ENCODE peak calls at places on chromosomes 11 and 22, in eight cellular contexts. One of them, this sample, is unnamed. For H3K4me1, the result is how much of the 10 kb centered on the place peaks cover.

GRCh38 chr11:27253200-27253599 is 109.8 kb downstream of the CCDC34 start:
- DNase-seq in endodermal cell: no peak
- DNase-seq in PC-3: no peak
- DNase-seq in endothelial cell of umbilical vein: no peak
- DNase-seq in HCT116: no peak
- DNase-seq in neural progenitor cell: no peak
- DNase-seq in kidney: no peak
- DNase-seq in mesenchymal stem cell: no peak
- DNase-seq in this sample: no peak

GRCh38 chr11:23577296-23577695 is 717.0 kb upstream of the CCDC179 start:
- DNase-seq in endodermal cell: no peak
- DNase-seq in PC-3: no peak
- DNase-seq in endothelial cell of umbilical vein: no peak
- DNase-seq in HCT116: no peak
- DNase-seq in neural progenitor cell: no peak
- DNase-seq in kidney: no peak
- DNase-seq in mesenchymal stem cell: no peak
- DNase-seq in this sample: no peak

GRCh38 chr11:64959498-64959897 is 12.4 kb downstream of the MAJIN start:
- DNase-seq in endodermal cell: no peak
- DNase-seq in PC-3: peak
- DNase-seq in endothelial cell of umbilical vein: no peak
- DNase-seq in HCT116: no peak
- DNase-seq in neural progenitor cell: no peak
- DNase-seq in kidney: no peak
- DNase-seq in mesenchymal stem cell: no peak
- DNase-seq in this sample: no peak

GRCh38 chr11:1888811-1889526 is 2.7 kb downstream of the PRR33 start:
- DNase-seq in endodermal cell: no peak
- DNase-seq in PC-3: no peak
- DNase-seq in endothelial cell of umbilical vein: no peak
- DNase-seq in HCT116: no peak
- DNase-seq in neural progenitor cell: no peak
- DNase-seq in kidney: peak
- DNase-seq in mesenchymal stem cell: no peak
- DNase-seq in this sample: peak

GRCh38 chr11:22466809-22467208 is 128.6 kb downstream of the SLC17A6 start:
- DNase-seq in endodermal cell: no peak
- DNase-seq in PC-3: peak
- DNase-seq in endothelial cell of umbilical vein: no peak
- DNase-seq in HCT116: peak
- DNase-seq in neural progenitor cell: peak
- DNase-seq in kidney: no peak
- DNase-seq in mesenchymal stem cell: peak
- DNase-seq in this sample: no peak

GRCh38 chr11:116702772-116703360 is 69.9 kb downstream of the BUD13 start:
- DNase-seq in endodermal cell: peak
- DNase-seq in PC-3: peak
- DNase-seq in endothelial cell of umbilical vein: no peak
- DNase-seq in HCT116: no peak
- DNase-seq in neural progenitor cell: no peak
- DNase-seq in kidney: no peak
- DNase-seq in mesenchymal stem cell: no peak
- DNase-seq in this sample: no peak

GRCh38 chr11:126607374-126607773 is 251.9 kb downstream of the ST3GAL4 start:
- DNase-seq in endodermal cell: peak
- DNase-seq in PC-3: peak
- DNase-seq in endothelial cell of umbilical vein: peak
- DNase-seq in HCT116: peak
- DNase-seq in neural progenitor cell: peak
- DNase-seq in kidney: no peak
- DNase-seq in mesenchymal stem cell: peak
- DNase-seq in this sample: peak

GRCh38 chr11:79942071-79942470 is 501.2 kb upstream of the TENM4 start:
- DNase-seq in endodermal cell: no peak
- DNase-seq in PC-3: no peak
- DNase-seq in endothelial cell of umbilical vein: no peak
- DNase-seq in HCT116: no peak
- DNase-seq in neural progenitor cell: no peak
- DNase-seq in kidney: no peak
- DNase-seq in mesenchymal stem cell: no peak
- DNase-seq in this sample: no peak

GRCh38 chr11:1049911-1050580 is 13.5 kb upstream of the MUC6 start:
- DNase-seq in endodermal cell: peak
- DNase-seq in PC-3: no peak
- DNase-seq in endothelial cell of umbilical vein: no peak
- DNase-seq in HCT116: no peak
- DNase-seq in neural progenitor cell: no peak
- DNase-seq in kidney: peak
- DNase-seq in mesenchymal stem cell: no peak
- DNase-seq in this sample: no peak

GRCh38 chr11:79579063-79579462 is 138.2 kb upstream of the TENM4 start:
- DNase-seq in endodermal cell: no peak
- DNase-seq in PC-3: no peak
- DNase-seq in endothelial cell of umbilical vein: no peak
- DNase-seq in HCT116: no peak
- DNase-seq in neural progenitor cell: no peak
- DNase-seq in kidney: no peak
- DNase-seq in mesenchymal stem cell: no peak
- DNase-seq in this sample: no peak

GRCh38 chr11:8707541-8708270 is 25.1 kb downstream of the RPL27A start:
- DNase-seq in endodermal cell: peak
- DNase-seq in PC-3: no peak
- DNase-seq in endothelial cell of umbilical vein: no peak
- DNase-seq in HCT116: no peak
- DNase-seq in neural progenitor cell: no peak
- DNase-seq in kidney: no peak
- DNase-seq in mesenchymal stem cell: no peak
- DNase-seq in this sample: no peak
- H3K9ac ChIP-seq in endodermal cell: no peak
- H3K9ac ChIP-seq in PC-3: no peak
- H3K9ac ChIP-seq in endothelial cell of umbilical vein: no peak
- H3K9ac ChIP-seq in HCT116: no peak
- H3K9ac ChIP-seq in neural progenitor cell: no peak
- H3K9ac ChIP-seq in kidney: no peak
- H3K9ac ChIP-seq in mesenchymal stem cell: peak
- H3K9ac ChIP-seq in this sample: no peak

DNA sequence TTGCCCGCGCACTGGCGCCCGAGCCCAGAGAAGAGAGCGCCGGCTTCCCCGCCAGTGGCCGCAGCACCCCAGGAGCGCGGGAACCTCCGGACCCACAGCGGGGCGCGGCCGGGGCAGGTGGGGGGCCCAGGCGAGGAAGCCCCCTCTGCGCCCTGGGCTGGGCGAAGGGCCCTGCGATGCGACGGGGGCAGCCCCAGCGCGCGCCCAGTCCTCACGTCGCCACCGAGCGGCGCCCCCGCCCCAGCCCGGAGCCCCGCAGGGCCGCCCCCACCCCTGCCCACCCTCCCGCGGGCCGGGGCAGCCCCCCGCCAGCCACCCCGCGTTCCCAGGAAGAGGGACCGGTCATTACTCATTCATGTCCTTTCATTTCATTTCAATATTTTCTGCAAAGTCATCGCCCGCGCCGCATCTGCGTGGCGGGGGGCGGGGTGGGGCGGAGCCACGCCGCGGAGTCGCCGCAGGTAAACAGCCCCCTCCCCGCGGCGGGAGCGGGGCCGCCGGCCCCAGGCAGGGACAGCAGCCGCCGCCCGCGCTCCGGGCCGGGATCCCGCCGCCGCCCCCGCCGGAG is 673 bp upstream of the PANX2 start:
- DNase-seq in endodermal cell: peak
- DNase-seq in PC-3: peak
- DNase-seq in endothelial cell of umbilical vein: no peak
- DNase-seq in HCT116: no peak
- DNase-seq in neural progenitor cell: peak
- DNase-seq in kidney: no peak
- DNase-seq in mesenchymal stem cell: no peak
- DNase-seq in this sample: no peak
- H3K4me1 ChIP-seq in endodermal cell: under half
- H3K4me1 ChIP-seq in PC-3: under half
- H3K4me1 ChIP-seq in endothelial cell of umbilical vein: under half
- H3K4me1 ChIP-seq in HCT116: under half
- H3K4me1 ChIP-seq in neural progenitor cell: under half
- H3K4me1 ChIP-seq in kidney: under half
- H3K4me1 ChIP-seq in mesenchymal stem cell: under half
- H3K4me1 ChIP-seq in this sample: under half

GRCh38 chr11:63887600-63887999 is 29.4 kb downstream of the RCOR2 start:
- DNase-seq in endodermal cell: peak
- DNase-seq in PC-3: no peak
- DNase-seq in endothelial cell of umbilical vein: no peak
- DNase-seq in HCT116: no peak
- DNase-seq in neural progenitor cell: no peak
- DNase-seq in kidney: no peak
- DNase-seq in mesenchymal stem cell: no peak
- DNase-seq in this sample: no peak
- H3K9ac ChIP-seq in endodermal cell: peak
- H3K9ac ChIP-seq in PC-3: no peak
- H3K9ac ChIP-seq in endothelial cell of umbilical vein: no peak
- H3K9ac ChIP-seq in HCT116: no peak
- H3K9ac ChIP-seq in neural progenitor cell: no peak
- H3K9ac ChIP-seq in kidney: peak
- H3K9ac ChIP-seq in mesenchymal stem cell: peak
- H3K9ac ChIP-seq in this sample: peak

DNA sequence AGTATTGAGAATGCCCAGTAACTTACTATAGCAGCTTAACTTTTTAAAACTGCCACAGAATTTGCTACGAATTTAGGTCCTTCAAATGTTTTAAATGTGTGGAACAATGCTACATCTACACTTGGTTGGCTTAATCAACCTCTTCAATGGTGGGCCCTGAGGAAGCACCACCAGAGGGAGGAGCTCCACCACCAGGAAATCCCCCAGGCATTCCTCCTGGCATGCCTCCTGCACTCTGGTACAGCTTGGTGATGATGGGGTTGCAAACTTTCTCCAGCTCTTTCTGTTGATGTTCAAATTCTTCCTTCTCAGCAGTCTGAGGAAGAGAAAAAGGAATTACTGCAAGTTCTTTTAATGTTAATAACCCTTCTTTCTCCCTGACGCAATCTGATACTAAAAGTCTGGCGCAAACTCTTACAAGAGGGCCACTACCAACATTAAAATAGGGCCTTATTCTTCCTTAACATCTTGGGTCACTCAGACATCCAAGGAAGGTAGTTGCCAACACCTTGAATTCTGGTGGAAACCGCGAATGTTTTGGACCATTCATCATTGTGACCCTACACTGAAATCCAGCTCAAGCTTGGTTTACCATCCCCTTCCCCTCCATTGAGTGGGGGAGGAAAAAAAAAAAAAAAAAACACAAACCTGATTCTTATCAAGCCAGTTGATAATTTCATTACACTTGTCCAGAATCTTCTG is 4.2 kb downstream of the HSPA8 start:
- DNase-seq in endodermal cell: no peak
- DNase-seq in PC-3: no peak
- DNase-seq in endothelial cell of umbilical vein: no peak
- DNase-seq in HCT116: no peak
- DNase-seq in neural progenitor cell: no peak
- DNase-seq in kidney: no peak
- DNase-seq in mesenchymal stem cell: no peak
- DNase-seq in this sample: no peak
- H3K4me1 ChIP-seq in endodermal cell: under half
- H3K4me1 ChIP-seq in PC-3: under half
- H3K4me1 ChIP-seq in endothelial cell of umbilical vein: under half
- H3K4me1 ChIP-seq in HCT116: under half
- H3K4me1 ChIP-seq in neural progenitor cell: under half
- H3K4me1 ChIP-seq in kidney: under half
- H3K4me1 ChIP-seq in mesenchymal stem cell: under half
- H3K4me1 ChIP-seq in this sample: under half